ENCODE peak calls at places on chromosomes 5 and 9, in five cellular contexts. Q is HCT116, U is prostate gland, D is psoas muscle, J is lower lobe of right lung. Y is an unnamed sample.
A peak's percentile ranks its signal among the peaks of the same experiment; 100 is the strongest.

GRCh38 chr5:85670417-85670816 is 947.3 kb upstream of the COX7C start:
- DNase-seq in Q (no peak), U (no peak), D (no peak), J (no peak), Y (no peak)

GRCh38 chr5:75538201-75538600 is 26.5 kb downstream of the POLK start:
- DNase-seq in Q (no peak), U (no peak), D (no peak), J (no peak), Y (no peak)

GRCh38 chr5:172929371-172929838 is 29.8 kb upstream of the RPL26L1 start:
- DNase-seq in Q (no peak), U (no peak), D (no peak), J (no peak), Y (no peak)

GRCh38 chr5:130386155-130386554 is 481.9 kb downstream of the CHSY3 start:
- DNase-seq in Q (no peak), U (no peak), D (no peak), J (no peak), Y (no peak)

GRCh38 chr5:157358871-157359270 is 92.9 kb downstream of the CYFIP2 start:
- DNase-seq in Q (no peak), U (no peak), D (no peak), J (no peak), Y (no peak)

GRCh38 chr5:128464596-128464995 is 73.4 kb downstream of the FBN2 start:
- DNase-seq in Q (no peak), U (no peak), D (peak; percentile 13), J (no peak), Y (no peak)

GRCh38 chr5:157449011-157449723 is 10.8 kb upstream of the NIPAL4 start:
- DNase-seq in Q (no peak), U (peak; percentile 67), D (peak; percentile 54), J (no peak), Y (no peak)

GRCh38 chr9:93154293-93154903 is 20.3 kb upstream of the NINJ1 start:
- DNase-seq in Q (no peak), U (no peak), D (no peak), J (no peak), Y (no peak)

GRCh38 chr5:14584848-14585247 is 3.3 kb downstream of the OTULINL start:
- DNase-seq in Q (no peak), U (no peak), D (no peak), J (peak; percentile 56), Y (no peak)

GRCh38 chr9:134488251-134488900 is 153.2 kb upstream of the COL5A1 start:
- DNase-seq in Q (no peak), U (no peak), D (peak; percentile 56), J (no peak), Y (no peak)

GRCh38 chr5:96065577-96066385 is 104.1 kb upstream of the ELL2 start:
- DNase-seq in Q (no peak), U (no peak), D (no peak), J (no peak), Y (no peak)

GRCh38 chr9:3526903-3527652 is 1.3 kb upstream of the RFX3 start:
- DNase-seq in Q (peak; percentile 33), U (peak; percentile 17), D (peak; percentile 13), J (no peak), Y (peak; percentile 87)

GRCh38 chr5:14908195-14908594 is 36.6 kb upstream of the ANKH start:
- DNase-seq in Q (no peak), U (no peak), D (no peak), J (no peak), Y (no peak)

DNA sequence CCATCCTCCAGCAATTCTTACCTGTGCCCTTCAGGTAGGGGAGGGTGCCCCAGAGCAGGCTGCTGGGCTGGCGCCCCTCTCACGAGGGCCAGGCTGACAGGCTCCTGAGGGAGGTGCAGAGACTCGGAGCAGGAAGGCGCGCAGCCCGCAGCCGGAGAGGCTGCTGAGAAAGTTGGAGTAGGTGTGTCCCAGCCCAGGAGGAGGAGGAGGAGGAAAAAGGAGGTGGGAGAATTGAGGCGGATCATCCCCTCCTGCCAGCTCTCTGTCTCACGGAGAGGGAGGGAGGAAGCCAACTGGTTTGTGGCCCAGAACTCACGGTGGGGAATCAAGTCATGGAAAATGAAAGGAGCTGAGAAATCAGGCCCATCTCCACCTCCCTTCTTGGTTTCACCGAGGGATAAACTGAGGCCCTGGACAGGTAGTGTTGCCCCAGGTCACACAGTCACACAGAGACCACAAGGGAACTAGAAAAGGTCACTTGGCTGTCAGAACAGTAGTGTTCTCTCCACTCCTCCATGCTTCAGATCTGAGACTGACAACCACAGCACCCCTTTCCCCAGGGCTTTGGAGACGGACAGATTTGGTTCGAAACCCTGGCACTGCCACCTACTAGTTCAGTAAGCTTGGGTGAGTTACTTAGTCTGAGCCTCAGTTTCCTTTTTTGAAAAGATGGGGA is at the start of gene FAT2:
- DNase-seq in Q (no peak), U (peak; percentile 70), D (no peak), J (no peak), Y (no peak)
- H3K4me3 ChIP-seq in Q (no peak within 1 kb of the TSS), U (no peak within 1 kb of the TSS), D (no peak within 1 kb of the TSS), J (no peak within 1 kb of the TSS), Y (no peak within 1 kb of the TSS)

DNA sequence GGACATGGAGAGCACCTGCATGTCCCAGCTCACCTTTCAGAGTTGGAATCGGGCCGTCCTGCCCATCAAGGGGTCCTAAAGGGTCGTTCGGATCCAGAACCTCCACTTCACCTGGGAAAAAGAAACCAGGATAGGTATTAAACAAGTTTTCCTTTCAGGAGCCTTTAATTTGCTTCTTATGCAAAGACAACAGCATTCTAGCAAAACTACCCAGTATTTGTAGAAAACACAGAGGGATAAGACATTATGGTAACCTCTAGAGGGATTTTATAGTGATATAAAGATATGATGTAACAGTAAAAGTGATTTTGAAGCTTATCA is 174.4 kb downstream of the ROR2 start:
- DNase-seq in Q (no peak), U (no peak), D (no peak), J (no peak), Y (no peak)
- TF ChIP-seq CTCF in Q (no peak), U (no peak), D (no peak), J (no peak), Y (no peak)

DNA sequence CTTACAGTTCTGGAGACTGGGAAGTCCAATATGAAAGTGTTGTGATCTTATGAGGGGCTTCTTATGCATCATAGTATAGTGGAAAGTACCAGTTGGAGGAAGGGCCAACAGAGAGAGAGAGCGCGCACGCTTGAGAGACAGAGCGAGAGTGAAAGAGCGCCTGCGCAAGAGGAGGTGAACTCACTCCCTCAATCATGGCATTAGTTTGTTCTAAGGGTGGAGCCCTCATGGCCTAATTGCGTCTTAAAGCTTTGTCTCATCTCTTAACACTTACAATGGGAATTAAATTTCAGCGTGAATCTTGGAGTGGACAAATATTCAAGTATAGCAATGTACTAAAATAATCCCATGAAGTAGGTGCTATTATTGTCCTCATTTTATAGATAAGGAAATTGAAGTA is 303.2 kb downstream of the OSTF1 start:
- DNase-seq in Q (no peak), U (no peak), D (no peak), J (no peak), Y (no peak)
- H3K4me3 ChIP-seq in Q (no peak overlapping the region), U (no peak overlapping the region), D (no peak overlapping the region), J (no peak overlapping the region), Y (no peak overlapping the region)

DNA sequence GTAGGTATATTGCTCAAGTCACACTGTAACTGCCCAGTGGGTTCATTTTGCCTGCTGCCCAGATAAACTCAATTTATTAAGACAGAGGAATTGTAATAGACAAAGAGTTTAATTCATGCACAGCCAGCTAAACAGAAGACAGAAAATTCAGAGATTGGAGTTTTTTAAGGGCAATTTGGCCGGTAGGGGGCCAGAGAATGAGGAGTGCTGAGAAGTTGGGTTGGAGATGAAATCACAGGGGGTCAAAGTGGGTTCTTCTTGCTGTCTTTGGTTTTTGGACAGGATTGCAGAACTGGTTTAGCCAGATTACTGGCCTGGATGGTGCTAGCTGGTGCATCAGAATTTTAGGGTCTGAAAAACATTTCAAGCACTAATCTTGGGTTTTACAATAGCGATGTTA is 20.7 kb upstream of the IL33 start:
- DNase-seq in Q (no peak), U (no peak), D (no peak), J (no peak), Y (peak; percentile 22)
- TF ChIP-seq CTCF in Q (peak; percentile 70), U (no peak), D (no peak), J (no peak), Y (peak; percentile 23)

Y was measured in GM12865.